ENCODE peak calls at places on chromosomes 7 and 10, in four cellular contexts. A is mammary epithelial cell, R is Karpas-422, B is tibial nerve. V is an unnamed sample. For H3K36me3 and H3K4me1, the result is how much of the 10 kb centered on the place peaks cover.

GRCh38 chr7:134515569-134516468 is 11.5 kb upstream of the AKR1B10 start:
- DNase-seq in A (peak), R (no peak), B (no peak), V (no peak)

GRCh38 chr10:21281765-21282484 is 243.6 kb downstream of the SKIDA1 start:
- DNase-seq in R (no peak), A (no peak), B (no peak), V (no peak)

GRCh38 chr10:89563861-89564478 is 28.6 kb upstream of the SLC16A12 start:
- DNase-seq in A (peak), B (peak), R (peak), V (no peak)

GRCh38 chr7:104983620-104984539 is 30.1 kb upstream of the KMT2E start:
- DNase-seq in B (peak), A (peak), R (peak), V (peak)

GRCh38 chr7:53350241-53350640 is 314.8 kb downstream of the POM121L12 start:
- DNase-seq in R (peak), B (no peak), A (no peak), V (no peak)

GRCh38 chr7:44569958-44570357 is 3.8 kb downstream of the DDX56 start:
- DNase-seq in A (no peak), R (no peak), B (no peak), V (no peak)

GRCh38 chr10:127845756-127846155 is 47.0 kb downstream of the CLRN3 start:
- DNase-seq in R (no peak), A (no peak), B (no peak), V (no peak)

GRCh38 chr10:91864099-91864498 is 45.2 kb downstream of the FGFBP3 start:
- DNase-seq in R (no peak), A (no peak), B (no peak), V (no peak)

GRCh38 chr10:46020871-46021553 is 9.4 kb downstream of the NCOA4 start:
- DNase-seq in A (peak), B (no peak), R (no peak), V (no peak)

GRCh38 chr10:116403740-116404250 is 23.9 kb upstream of the PNLIPRP3 start:
- DNase-seq in R (no peak), A (no peak), B (no peak), V (no peak)

GRCh38 chr7:107494315-107494751 is 24.5 kb downstream of the GPR22 start:
- DNase-seq in A (peak), B (no peak), R (no peak), V (no peak)

GRCh38 chr7:83517026-83517700 is 131.8 kb downstream of the SEMA3E start:
- DNase-seq in B (no peak), A (no peak), R (no peak), V (no peak)

GRCh38 chr7:5695709-5696345 is 85.6 kb downstream of the RNF216 start:
- DNase-seq in R (no peak), B (peak), A (no peak), V (peak)

GRCh38 chr7:117190104-117190503 is 132.8 kb downstream of the WNT2 start:
- DNase-seq in A (no peak), B (no peak), R (no peak), V (no peak)

GRCh38 chr10:17782921-17783665 is 26.1 kb upstream of the MRC1 start:
- DNase-seq in A (peak), B (no peak), R (no peak), V (peak)

GRCh38 chr7:155216475-155217272 is 81.0 kb upstream of the INSIG1 start:
- DNase-seq in R (no peak), B (no peak), A (no peak), V (no peak)

GRCh38 chr7:34211003-34211402 is 305.7 kb downstream of the BMPER start:
- DNase-seq in R (no peak), B (no peak), A (no peak), V (no peak)

GRCh38 chr7:42573904-42574692 is 337.1 kb upstream of the GLI3 start:
- DNase-seq in R (no peak), B (no peak), A (no peak), V (no peak)

GRCh38 chr10:59234194-59234593 is 57.8 kb downstream of the PHYHIPL start:
- DNase-seq in B (no peak), R (no peak), A (no peak), V (no peak)

GRCh38 chr7:142883145-142883544 is 2.4 kb downstream of the TRPV6 start:
- DNase-seq in R (no peak), B (no peak), A (no peak), V (no peak)

GRCh38 chr10:86976362-86977056 is 8.2 kb downstream of the ADIRF start:
- DNase-seq in R (no peak), A (no peak), B (no peak), V (no peak)

GRCh38 chr7:149196151-149196704 is 882 bp downstream of the ZNF282 start:
- DNase-seq in A (no peak), B (no peak), R (peak), V (no peak)

GRCh38 chr10:89391882-89392756 is at the start of gene IFIT1:
- DNase-seq in R (no peak), B (peak), A (peak), V (no peak)

GRCh38 chr7:145784809-145785780 is 331.5 kb upstream of the CNTNAP2 start:
- DNase-seq in A (no peak), B (no peak), R (no peak), V (no peak)

GRCh38 chr10:81953420-81953819 is 78.4 kb downstream of the NRG3 start:
- DNase-seq in R (no peak), B (no peak), A (no peak), V (no peak)

GRCh38 chr10:575312-576129 is 113.9 kb downstream of the DIP2C start:
- DNase-seq in R (no peak), A (peak), B (no peak), V (no peak)

GRCh38 chr10:131166486-131166885 is 145.0 kb downstream of the TCERG1L start:
- DNase-seq in R (no peak), A (no peak), B (no peak), V (no peak)

GRCh38 chr10:131355116-131355515 is 43.6 kb upstream of the TCERG1L start:
- DNase-seq in A (no peak), R (no peak), B (no peak), V (no peak)

GRCh38 chr10:79342811-79343541 is 4.3 kb upstream of the PPIF start:
- DNase-seq in B (no peak), A (no peak), R (no peak), V (no peak)

GRCh38 chr10:4982764-4983226 is 19.6 kb downstream of the AKR1C1 start:
- DNase-seq in R (no peak), A (no peak), B (no peak), V (no peak)

GRCh38 chr10:80382989-80383388 is 25.4 kb upstream of the PRXL2A start:
- DNase-seq in A (peak), B (peak), R (peak), V (no peak)
- H3K4me3 ChIP-seq in A (no peak), B (no peak), R (no peak), V (no peak)

GRCh38 chr10:110505130-110505815 is 7.6 kb downstream of the DUSP5 start:
- DNase-seq in R (no peak), A (no peak), B (no peak), V (no peak)

GRCh38 chr10:110508389-110508788 is 10.7 kb downstream of the DUSP5 start:
- DNase-seq in B (no peak), R (no peak), A (no peak), V (no peak)

GRCh38 chr10:110507303-110507702 is 9.6 kb downstream of the DUSP5 start:
- DNase-seq in A (no peak), R (no peak), B (no peak), V (no peak)

GRCh38 chr10:110504111-110504735 is 6.5 kb downstream of the DUSP5 start:
- DNase-seq in B (peak), A (peak), R (no peak), V (peak)

DNA sequence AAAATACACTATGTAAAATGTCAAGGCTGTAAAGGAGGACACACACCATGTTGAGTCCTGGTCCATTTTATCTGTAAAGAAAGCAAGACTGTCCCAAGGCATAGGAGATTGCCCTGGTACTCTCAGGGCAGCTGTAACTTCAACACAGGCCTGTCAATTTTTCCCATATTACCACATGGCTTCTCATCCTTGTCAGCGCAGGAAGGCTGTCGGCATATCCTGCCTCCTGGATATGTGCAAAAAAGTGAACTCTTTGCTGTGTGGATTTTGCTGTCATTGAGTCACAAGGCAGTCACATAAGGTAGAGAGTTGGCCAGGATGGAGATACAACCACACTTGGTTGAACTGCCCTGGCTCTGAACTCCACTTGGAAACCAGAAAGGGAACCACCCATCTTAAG is 8.7 kb downstream of the DUSP5 start:
- DNase-seq in B (no peak), R (no peak), A (no peak), V (no peak)
- H3K36me3 ChIP-seq in B (under half), R (under half), A (half or more), V (under half)

DNA sequence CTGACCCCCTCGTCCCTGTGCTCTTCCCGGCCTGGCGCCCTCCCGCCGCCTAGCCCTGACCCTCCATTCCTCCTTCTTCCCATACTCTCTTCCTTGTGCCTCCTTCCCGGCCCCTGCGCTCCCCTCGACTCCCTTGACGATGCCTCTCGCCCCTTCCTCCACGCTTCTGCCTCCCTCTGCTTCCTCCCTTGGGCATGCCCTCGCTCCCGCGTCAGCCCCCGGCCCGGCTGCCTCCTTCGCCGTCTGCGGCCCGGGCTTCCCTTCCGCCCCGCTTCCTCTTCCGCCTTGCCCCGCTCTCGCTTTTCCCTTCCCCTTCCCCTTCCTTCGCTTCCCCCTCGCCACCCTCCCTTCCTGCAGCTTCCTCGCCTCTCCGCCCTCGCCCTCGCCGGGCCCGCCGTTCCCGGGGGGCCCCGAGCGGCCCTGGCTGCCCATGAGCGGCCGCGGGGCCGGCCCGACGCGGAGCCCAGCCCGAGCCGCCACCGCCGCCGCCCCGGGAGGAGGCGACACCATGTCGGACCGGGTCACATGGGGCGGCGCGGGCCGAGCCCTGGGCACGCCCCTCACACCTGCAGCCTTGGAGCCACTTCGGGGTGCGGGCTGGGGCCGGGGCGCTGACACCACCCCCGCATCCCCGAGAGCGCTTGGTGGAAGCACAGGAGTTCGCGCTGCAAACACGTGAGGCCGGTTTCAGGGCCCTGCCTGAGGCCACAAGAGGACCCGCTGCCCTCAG is at the start of gene FBXW4:
- DNase-seq in R (peak), B (peak), A (peak), V (peak)
- H3K4me1 ChIP-seq in R (under half), B (under half), A (under half), V (under half)

GRCh38 chr7:152924826-152925411 is 165.4 kb downstream of the ACTR3B start:
- DNase-seq in A (no peak), R (no peak), B (no peak), V (no peak)
- H3K4me3 ChIP-seq in A (no peak), R (no peak), B (peak), V (peak)

GRCh38 chr7:157622408-157623221 is 285.8 kb downstream of the DNAJB6 start:
- DNase-seq in A (no peak), R (no peak), B (no peak), V (peak)
- H3K36me3 ChIP-seq in A (under half), R (under half), B (under half), V (under half)

V was measured in psoas muscle.